ENCODE peak calls at places on chromosomes 3 and 15, in eight cellular contexts. C, N, Q, Y, K, F, O and U are unnamed samples.

GRCh38 chr15:92306662-92307061 is 87.0 kb upstream of the ST8SIA2 start:
- DNase-seq in C (no peak), N (no peak), Q (peak; percentile 84), Y (no peak), K (peak; percentile 1), F (no peak), O (no peak), U (no peak)

GRCh38 chr3:112405845-112406244 is 72.9 kb downstream of the CD200 start:
- DNase-seq in C (no peak), N (no peak), Q (no peak), Y (no peak), K (peak; percentile 19), F (no peak), O (no peak), U (no peak)

GRCh38 chr15:62099171-62099601 is 32.4 kb downstream of the C2CD4A start:
- DNase-seq in C (no peak), N (no peak), Q (no peak), Y (peak; percentile 94), K (peak; percentile 50), F (no peak), O (no peak), U (no peak)

GRCh38 chr15:82803793-82804574 is 1.9 kb downstream of the FSD2 start:
- DNase-seq in C (no peak), N (no peak), Q (no peak), Y (no peak), K (no peak), F (no peak), O (no peak), U (no peak)

GRCh38 chr3:3589715-3590130 is 209.5 kb upstream of the LRRN1 start:
- DNase-seq in C (no peak), N (no peak), Q (no peak), Y (no peak), K (no peak), F (no peak), O (no peak), U (peak; percentile 12)

GRCh38 chr15:32878342-32878741 is 160.5 kb downstream of the GREM1 start:
- DNase-seq in C (no peak), N (no peak), Q (peak; percentile 4), Y (no peak), K (no peak), F (no peak), O (no peak), U (no peak)

GRCh38 chr3:123072152-123072551 is 5.3 kb downstream of the PDIA5 start:
- DNase-seq in C (no peak), N (no peak), Q (no peak), Y (no peak), K (no peak), F (no peak), O (no peak), U (no peak)

GRCh38 chr15:85289677-85290365 is 90.6 kb upstream of the AKAP13 start:
- DNase-seq in C (no peak), N (no peak), Q (peak; percentile 65), Y (peak; percentile 80), K (peak; percentile 60), F (peak; percentile 16), O (no peak), U (no peak)

GRCh38 chr15:39287322-39288195 is 293.3 kb upstream of the THBS1 start:
- DNase-seq in C (no peak), N (no peak), Q (no peak), Y (peak; percentile 79), K (peak; percentile 69), F (no peak), O (no peak), U (no peak)

GRCh38 chr3:98021821-98022220 is 13.3 kb downstream of the GABRR3 start:
- DNase-seq in C (no peak), N (no peak), Q (peak; percentile 45), Y (no peak), K (peak; percentile 23), F (no peak), O (no peak), U (no peak)

GRCh38 chr3:53974314-53974713 is 82.7 kb upstream of the SELENOK start:
- DNase-seq in C (no peak), N (no peak), Q (peak; percentile 62), Y (no peak), K (no peak), F (no peak), O (no peak), U (no peak)

GRCh38 chr3:159186581-159186980 is 384.7 kb downstream of the MFSD1 start:
- DNase-seq in C (no peak), N (no peak), Q (no peak), Y (no peak), K (no peak), F (no peak), O (no peak), U (no peak)

GRCh38 chr3:42654331-42655201 is 1.1 kb downstream of the ZBTB47 start:
- DNase-seq in C (no peak), N (peak; percentile 73), Q (peak; percentile 61), Y (peak; percentile 31), K (peak; percentile 65), F (no peak), O (no peak), U (no peak)

GRCh38 chr15:20357139-20358065 is 184.2 kb downstream of the GOLGA6L6 start:
- DNase-seq in C (no peak), N (no peak), Q (no peak), Y (no peak), K (no peak), F (no peak), O (no peak), U (no peak)

GRCh38 chr3:46898321-46899150 is 21.0 kb downstream of the PTH1R start:
- DNase-seq in C (no peak), N (no peak), Q (no peak), Y (no peak), K (no peak), F (no peak), O (no peak), U (no peak)

GRCh38 chr15:35289029-35289617 is 204.0 kb upstream of the NANOGP8 start:
- DNase-seq in C (no peak), N (no peak), Q (peak; percentile 72), Y (peak; percentile 81), K (peak; percentile 63), F (no peak), O (no peak), U (no peak)

GRCh38 chr3:182909318-182910040 is 70.9 kb downstream of the DCUN1D1 start:
- DNase-seq in C (no peak), N (no peak), Q (peak; percentile 25), Y (peak; percentile 29), K (no peak), F (no peak), O (no peak), U (no peak)

GRCh38 chr15:37079726-37080125 is 20.6 kb downstream of the MEIS2 start:
- DNase-seq in C (no peak), N (no peak), Q (peak; percentile 68), Y (no peak), K (no peak), F (no peak), O (no peak), U (no peak)

GRCh38 chr3:143078883-143079282 is 40.7 kb upstream of the CHST2 start:
- DNase-seq in C (no peak), N (no peak), Q (no peak), Y (no peak), K (peak; percentile 65), F (no peak), O (no peak), U (no peak)

GRCh38 chr3:46695177-46695961 is 1.9 kb upstream of the ALS2CL start:
- DNase-seq in C (no peak), N (peak; percentile 46), Q (peak; percentile 42), Y (no peak), K (peak; percentile 25), F (peak; percentile 40), O (peak; percentile 19), U (no peak)